ENCODE peak calls at places on chromosomes 13 and 19, in ten cellular contexts. O, K, T, E, P, V, J, Q, D and X are unnamed samples.

GRCh38 chr19:41886761-41887710 is 4.1 kb downstream of the ARHGEF1 start:
- DNase-seq in O (no peak), E (no peak), P (no peak), V (peak; percentile 82), T (no peak), K (no peak), J (peak; percentile 56), D (peak; percentile 58), Q (no peak), X (no peak)

GRCh38 chr19:13902993-13903555 is 2.8 kb downstream of the BRME1 start:
- DNase-seq in E (no peak), T (no peak), O (no peak), K (no peak), D (no peak), V (peak; percentile 51), P (no peak), J (no peak), Q (peak; percentile 20), X (no peak)

GRCh38 chr19:14629557-14629956 is 45.1 kb downstream of the ADGRE3 start:
- DNase-seq in Q (no peak), E (no peak), J (no peak), K (no peak), D (no peak), P (no peak), O (no peak), T (no peak), V (no peak), X (no peak)

GRCh38 chr13:48235100-48235813 is 2.3 kb downstream of the ITM2B start:
- DNase-seq in T (no peak), V (peak; percentile 19), E (peak; percentile 8), P (peak; percentile 31), O (peak; percentile 56), K (peak; percentile 53), Q (peak; percentile 22), D (no peak), J (no peak), X (peak; percentile 54)

GRCh38 chr13:80339841-80340642 is 884 bp downstream of the SPRY2 start:
- DNase-seq in V (no peak), K (peak; percentile 46), O (peak; percentile 46), D (no peak), E (peak; percentile 18), Q (peak; percentile 6), P (peak; percentile 64), T (peak; percentile 74), J (no peak), X (peak; percentile 55)

GRCh38 chr13:71879129-71879535 is 12.1 kb upstream of the DACH1 start:
- DNase-seq in P (no peak), V (peak; percentile 8), Q (no peak), O (peak; percentile 20), T (no peak), D (no peak), E (peak; percentile 62), K (no peak), J (no peak), X (no peak)

GRCh38 chr13:26656919-26657318 is 99.4 kb downstream of the WASF3 start:
- DNase-seq in P (no peak), E (no peak), K (no peak), J (no peak), V (peak; percentile 57), D (no peak), T (no peak), O (no peak), Q (no peak), X (no peak)

GRCh38 chr19:28374971-28375370 is 838.0 kb downstream of the UQCRFS1 start:
- DNase-seq in D (no peak), P (no peak), V (no peak), O (no peak), J (no peak), Q (no peak), K (no peak), T (no peak), E (no peak), X (no peak)

GRCh38 chr13:108834193-108834592 is 204.8 kb downstream of the MYO16 start:
- DNase-seq in O (no peak), T (no peak), D (no peak), V (no peak), J (no peak), P (no peak), E (no peak), Q (no peak), K (no peak), X (no peak)